ENCODE peak calls at places on chromosome 1, in eight cellular contexts. I is IMR-90, G is ovary, B is tibial nerve, H is adrenal gland, A is esophagus squamous epithelium, R is H1, Q is HCT116. M is an unnamed sample. For H3K4me1, the result is how much of the 10 kb centered on the place peaks cover.

GRCh38 chr1:206709772-206710456 is 25.2 kb downstream of the MAPKAPK2 start:
- DNase-seq in B (no peak), R (no peak), G (no peak), A (no peak), H (no peak), I (peak), Q (no peak), M (peak)

GRCh38 chr1:63908016-63908415 is 134.2 kb downstream of the ROR1 start:
- DNase-seq in B (no peak), R (no peak), G (no peak), H (no peak), I (peak), Q (no peak), A (no peak), M (no peak)

GRCh38 chr1:62274496-62274895 is 44.7 kb downstream of the KANK4 start:
- DNase-seq in I (no peak), H (no peak), G (no peak), Q (no peak), B (no peak), A (no peak), R (no peak), M (no peak)

GRCh38 chr1:167109125-167109524 is 15.2 kb downstream of the STYXL2 start:
- DNase-seq in A (no peak), B (no peak), G (no peak), R (no peak), Q (no peak), H (no peak), I (no peak), M (no peak)

GRCh38 chr1:79186260-79186659 is 179.7 kb upstream of the ADGRL4 start:
- DNase-seq in Q (no peak), B (no peak), H (no peak), G (no peak), R (no peak), I (no peak), A (no peak), M (no peak)

GRCh38 chr1:48851638-48852037 is 74.9 kb upstream of the BEND5 start:
- DNase-seq in G (no peak), I (no peak), R (no peak), H (no peak), Q (no peak), A (no peak), B (no peak), M (no peak)

GRCh38 chr1:200130552-200130951 is 103.0 kb downstream of the NR5A2 start:
- DNase-seq in I (peak), G (no peak), B (no peak), Q (no peak), A (no peak), H (no peak), R (no peak), M (no peak)

GRCh38 chr1:161958425-161958824 is 65.2 kb downstream of the OLFML2B start:
- DNase-seq in A (no peak), B (no peak), R (no peak), Q (no peak), H (no peak), I (peak), G (no peak), M (no peak)

GRCh38 chr1:10738125-10738746 is 58.2 kb downstream of the CASZ1 start:
- DNase-seq in I (no peak), R (no peak), B (no peak), G (no peak), A (no peak), Q (no peak), H (no peak), M (no peak)

GRCh38 chr1:41152622-41153044 is 89.5 kb downstream of the SCMH1 start:
- DNase-seq in B (no peak), G (no peak), H (peak), R (no peak), Q (no peak), I (peak), A (no peak), M (peak)

GRCh38 chr1:77511440-77511840 is 171.0 kb downstream of the ZZZ3 start:
- DNase-seq in R (no peak), I (peak), G (no peak), A (no peak), Q (no peak), B (no peak), H (no peak), M (no peak)

GRCh38 chr1:16043521-16043920 is at the start of gene CLCNKB:
- DNase-seq in A (no peak), B (no peak), I (no peak), H (no peak), R (no peak), G (peak), Q (no peak), M (no peak)

GRCh38 chr1:21594935-21595897 is 73.9 kb downstream of the RAP1GAP start:
- DNase-seq in G (peak), I (peak), H (peak), B (peak), Q (peak), A (no peak), R (no peak), M (no peak)

GRCh38 chr1:235953801-235954200 is 87.1 kb upstream of the LYST start:
- DNase-seq in B (no peak), H (no peak), Q (no peak), A (no peak), G (no peak), I (peak), R (no peak), M (no peak)

GRCh38 chr1:181050922-181051321 is 17.1 kb downstream of the MR1 start:
- DNase-seq in I (no peak), R (no peak), B (no peak), Q (no peak), A (no peak), H (no peak), G (no peak), M (no peak)

GRCh38 chr1:39852214-39852791 is 31.0 kb downstream of the TRIT1 start:
- DNase-seq in Q (no peak), H (no peak), A (no peak), B (no peak), I (peak), G (no peak), R (no peak), M (no peak)

GRCh38 chr1:62230724-62231123 is 36.1 kb downstream of the L1TD1 start:
- DNase-seq in I (peak), H (no peak), R (no peak), G (no peak), A (no peak), Q (peak), B (no peak), M (peak)

GRCh38 chr1:92484472-92485373 is 2.0 kb downstream of the GFI1 start:
- DNase-seq in I (no peak), R (no peak), B (no peak), G (no peak), A (no peak), H (peak), Q (no peak), M (no peak)

GRCh38 chr1:37999434-38000232 is 5.7 kb downstream of the FHL3 start:
- DNase-seq in H (peak), R (no peak), Q (no peak), A (no peak), B (no peak), I (peak), G (peak), M (peak)

GRCh38 chr1:150553392-150554085 is 4.3 kb downstream of the ADAMTSL4 start:
- DNase-seq in G (no peak), Q (no peak), H (no peak), R (no peak), A (no peak), I (no peak), B (no peak), M (no peak)

GRCh38 chr1:68453060-68453665 is 3.4 kb upstream of the RPE65 start:
- DNase-seq in Q (no peak), R (no peak), H (no peak), I (peak), B (no peak), A (no peak), G (no peak), M (no peak)

GRCh38 chr1:205680073-205680851 is at the start of gene SLC45A3:
- DNase-seq in G (peak), B (no peak), Q (no peak), A (no peak), H (no peak), R (no peak), I (no peak), M (no peak)

DNA sequence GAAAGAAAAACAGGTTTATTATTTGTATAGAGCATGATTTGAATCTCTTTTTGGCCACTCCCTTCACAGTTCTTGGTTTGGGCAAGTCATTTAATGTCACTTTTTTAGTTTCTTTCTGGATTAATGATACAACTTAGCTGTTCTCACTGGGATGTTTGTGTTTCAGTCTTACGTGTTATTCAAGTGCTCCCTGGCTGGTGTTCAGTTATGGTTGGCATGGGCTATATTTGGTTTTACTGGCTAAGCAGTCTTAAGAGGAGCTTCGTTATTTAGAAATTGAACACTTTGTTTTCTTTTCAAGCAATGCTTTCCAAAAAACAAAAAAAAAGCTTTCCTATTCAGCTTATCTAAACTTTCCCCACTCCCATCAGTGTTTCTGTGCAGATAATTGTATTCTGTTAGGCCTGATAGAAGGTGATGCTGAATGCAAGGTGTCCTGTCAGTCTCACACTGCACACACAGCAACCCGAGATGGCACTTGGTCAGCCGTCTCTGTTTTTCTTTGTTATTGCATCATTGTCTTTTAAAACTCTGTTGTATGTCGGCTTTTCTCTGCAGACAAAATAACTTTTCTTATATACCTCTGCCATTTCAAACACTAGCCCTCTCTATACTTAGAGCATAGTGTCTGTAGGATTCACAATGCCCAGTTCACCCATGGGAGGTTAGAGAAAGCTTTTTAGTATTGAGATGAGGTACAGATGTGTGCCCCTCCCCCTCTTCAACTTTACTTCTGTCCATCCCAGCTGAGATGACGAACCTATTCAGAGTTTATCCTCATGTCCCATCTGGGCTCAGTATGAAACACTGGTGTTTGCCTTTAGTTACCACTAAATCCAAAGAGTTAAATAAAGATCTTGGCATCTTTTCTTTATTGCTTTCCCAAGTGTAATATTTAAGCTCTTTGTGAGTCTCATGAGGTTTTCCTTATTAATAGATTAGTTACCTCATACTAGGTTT is 80.2 kb downstream of the VPS13D start:
- DNase-seq in A (no peak), Q (no peak), R (no peak), H (no peak), I (no peak), G (peak), B (no peak), M (peak)
- H3K27ac ChIP-seq in A (peak), Q (no peak), R (no peak), H (no peak), I (no peak), G (peak), B (no peak), M (peak)

GRCh38 chr1:113874017-113874879 is 2.7 kb upstream of the PTPN22 start:
- DNase-seq in R (no peak), I (peak), Q (peak), G (no peak), B (no peak), A (no peak), H (no peak), M (no peak)

GRCh38 chr1:113870778-113871177 is 734 bp downstream of the PTPN22 start:
- DNase-seq in R (no peak), I (no peak), H (no peak), B (no peak), Q (no peak), A (no peak), G (no peak), M (no peak)

GRCh38 chr1:113872219-113872934 is 865 bp upstream of the PTPN22 start:
- DNase-seq in A (no peak), H (peak), R (no peak), B (no peak), I (no peak), G (no peak), Q (no peak), M (no peak)

GRCh38 chr1:113868387-113869083 is 3.0 kb downstream of the PTPN22 start:
- DNase-seq in H (no peak), B (no peak), I (peak), A (no peak), Q (no peak), G (no peak), R (no peak), M (no peak)

GRCh38 chr1:113871597-113872113 is at the start of gene PTPN22:
- DNase-seq in A (no peak), Q (no peak), B (peak), I (peak), R (no peak), H (peak), G (no peak), M (no peak)
- H3K4me1 ChIP-seq in A (under half), Q (under half), B (under half), I (under half), R (under half), H (under half), G (under half), M (under half)

GRCh38 chr1:159915571-159916239 is 9.6 kb downstream of the TAGLN2 start:
- DNase-seq in Q (no peak), I (no peak), R (no peak), A (no peak), H (no peak), B (no peak), G (no peak), M (no peak)

GRCh38 chr1:159917533-159917932 is 7.8 kb downstream of the TAGLN2 start:
- DNase-seq in A (no peak), H (no peak), Q (no peak), I (no peak), G (no peak), R (no peak), B (no peak), M (no peak)

GRCh38 chr1:159918041-159918917 is 7.0 kb downstream of the TAGLN2 start:
- DNase-seq in I (peak), Q (no peak), B (no peak), R (no peak), G (no peak), A (no peak), H (no peak), M (no peak)

GRCh38 chr1:159914252-159915018 is 10.9 kb downstream of the TAGLN2 start:
- DNase-seq in R (no peak), Q (no peak), H (no peak), B (no peak), A (no peak), G (no peak), I (no peak), M (no peak)

GRCh38 chr1:159916240-159917051 is 8.9 kb downstream of the TAGLN2 start:
- DNase-seq in R (no peak), A (no peak), B (no peak), G (no peak), I (peak), Q (no peak), H (peak), M (no peak)
- TF ChIP-seq POLR2A in R (no peak), A (no peak), B (no peak), G (no peak), I (peak), Q (no peak), H (no peak), M (no peak)

DNA sequence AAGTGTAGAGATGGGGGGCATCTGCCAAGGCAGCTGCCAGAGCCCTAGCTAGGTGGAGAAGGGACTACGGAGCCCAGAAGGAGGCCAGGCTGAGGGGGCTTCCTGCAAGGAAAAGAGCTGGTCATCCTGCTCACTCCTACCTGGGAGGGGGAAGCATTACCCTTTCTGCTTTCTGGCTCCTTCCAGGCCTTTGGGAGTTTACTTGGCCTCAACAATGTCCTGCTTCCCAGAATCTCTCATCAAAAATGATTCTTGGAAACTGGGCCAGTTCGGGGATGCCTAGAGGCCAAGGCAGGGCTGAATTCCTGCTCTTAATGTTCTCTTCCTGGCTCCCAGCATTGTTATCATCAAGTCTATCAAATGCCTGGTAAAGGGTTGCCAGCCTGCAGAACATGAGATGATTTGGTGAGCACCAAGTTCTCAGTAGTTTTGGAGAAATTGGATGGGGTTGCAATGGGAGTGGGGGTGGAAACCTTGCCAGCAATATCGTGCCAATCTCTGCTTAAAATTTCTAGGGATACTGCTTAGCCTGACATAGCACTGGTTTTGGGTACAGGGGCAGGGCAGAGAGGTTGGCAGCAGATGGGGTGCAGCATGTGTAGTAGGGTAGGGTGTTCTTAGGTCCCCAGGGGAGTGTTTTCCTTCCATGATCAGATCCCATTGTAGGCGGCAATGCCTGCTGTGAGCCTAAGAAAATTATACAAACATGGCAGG is 7.7 kb upstream of the PAFAH2 start:
- DNase-seq in A (no peak), I (no peak), R (no peak), Q (no peak), H (no peak), B (no peak), G (no peak), M (no peak)
- H3K27ac ChIP-seq in A (no peak), I (no peak), R (no peak), Q (no peak), H (no peak), B (no peak), G (no peak), M (no peak)